ENCODE peak calls at places on chromosomes 12 and 14, in five cellular contexts. One of them, this sample, is unnamed.

GRCh38 chr12:124162151-124163110 is 132.5 kb upstream of the RFLNA start:
- DNase-seq in colonic mucosa: peak; percentile 71
- DNase-seq in tibial artery: no peak
- DNase-seq in aorta: no peak
- DNase-seq in psoas muscle: no peak
- DNase-seq in this sample: no peak

GRCh38 chr12:120060196-120060595 is 56.4 kb downstream of the RAB35 start:
- DNase-seq in psoas muscle: no peak
- DNase-seq in aorta: no peak
- DNase-seq in tibial artery: no peak
- DNase-seq in colonic mucosa: no peak
- DNase-seq in this sample: no peak

GRCh38 chr12:46506198-46506597 is 133.6 kb upstream of the SLC38A2 start:
- DNase-seq in psoas muscle: no peak
- DNase-seq in tibial artery: no peak
- DNase-seq in aorta: no peak
- DNase-seq in colonic mucosa: no peak
- DNase-seq in this sample: no peak

GRCh38 chr14:31505411-31505810 is 17.6 kb upstream of the GPR33 start:
- DNase-seq in psoas muscle: no peak
- DNase-seq in tibial artery: no peak
- DNase-seq in aorta: no peak
- DNase-seq in colonic mucosa: no peak
- DNase-seq in this sample: no peak

GRCh38 chr14:52253503-52253902 is 14.0 kb upstream of the PTGDR start:
- DNase-seq in tibial artery: no peak
- DNase-seq in psoas muscle: no peak
- DNase-seq in aorta: no peak
- DNase-seq in colonic mucosa: no peak
- DNase-seq in this sample: no peak

GRCh38 chr14:96265387-96265786 is 9.4 kb downstream of the BDKRB1 start:
- DNase-seq in aorta: no peak
- DNase-seq in colonic mucosa: no peak
- DNase-seq in tibial artery: no peak
- DNase-seq in psoas muscle: no peak
- DNase-seq in this sample: no peak

GRCh38 chr14:94356379-94357056 is 31.9 kb downstream of the SERPINA1 start:
- DNase-seq in colonic mucosa: peak; percentile 13
- DNase-seq in aorta: no peak
- DNase-seq in tibial artery: no peak
- DNase-seq in psoas muscle: no peak
- DNase-seq in this sample: no peak

GRCh38 chr12:93297032-93297431 is 80.7 kb upstream of the NUDT4 start:
- DNase-seq in psoas muscle: no peak
- DNase-seq in tibial artery: no peak
- DNase-seq in colonic mucosa: no peak
- DNase-seq in aorta: no peak
- DNase-seq in this sample: no peak

DNA sequence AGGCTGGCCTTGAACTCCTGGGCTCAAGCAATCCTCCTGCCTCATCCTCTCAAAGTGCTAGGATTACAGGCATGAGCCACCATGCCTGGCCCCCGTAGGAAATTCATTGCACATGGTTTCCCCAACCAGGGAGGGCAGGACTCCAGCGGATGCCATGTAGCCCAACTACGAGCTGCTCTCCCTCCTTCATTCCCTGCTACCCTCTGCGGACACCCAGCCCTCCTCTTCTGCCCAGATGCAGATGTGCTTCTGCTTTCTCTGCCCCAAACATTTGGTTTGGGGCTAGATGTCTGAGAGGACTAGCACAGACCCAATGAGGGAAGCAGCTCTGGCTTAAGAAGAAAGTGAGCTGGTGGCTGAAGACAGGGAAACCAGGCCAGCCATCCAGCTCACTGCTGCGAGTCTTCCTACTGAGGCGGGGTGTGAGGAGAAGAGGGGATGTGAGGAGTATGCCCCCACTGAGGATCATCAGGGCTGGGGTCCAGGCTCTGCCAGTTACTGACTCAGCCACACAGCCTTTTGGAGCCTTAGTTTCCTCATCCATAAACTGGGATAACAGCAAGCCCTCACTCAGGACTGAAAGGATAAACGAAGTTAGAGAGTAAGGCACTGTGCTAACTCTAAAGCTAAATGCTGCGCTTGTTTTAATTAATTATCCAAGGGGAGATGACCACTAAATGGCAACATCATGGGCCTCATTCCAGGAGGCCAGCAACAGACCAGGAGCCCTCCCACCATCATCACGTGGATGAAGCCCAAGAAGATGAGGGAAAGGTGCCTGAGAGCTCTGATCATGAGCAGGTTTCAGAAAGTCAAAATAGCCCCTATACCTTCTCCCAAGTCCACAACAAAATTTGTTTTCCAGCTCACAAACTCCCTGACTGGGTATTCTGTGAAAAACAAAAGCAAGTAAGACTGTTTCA is 10.9 kb downstream of the CTDSP2 start:
- DNase-seq in psoas muscle: no peak
- DNase-seq in tibial artery: no peak
- DNase-seq in colonic mucosa: no peak
- DNase-seq in aorta: no peak
- DNase-seq in this sample: no peak
- H3K27ac ChIP-seq in psoas muscle: peak overlapping the region; percentile 100
- H3K27ac ChIP-seq in tibial artery: peak overlapping the region; percentile 100
- H3K27ac ChIP-seq in colonic mucosa: peak overlapping the region; percentile 66
- H3K27ac ChIP-seq in aorta: peak overlapping the region; percentile 65
- H3K27ac ChIP-seq in this sample: peak overlapping the region; percentile 62

GRCh38 chr12:56114084-56114483 is 2.3 kb upstream of the RPL41 start:
- DNase-seq in aorta: no peak
- DNase-seq in psoas muscle: no peak
- DNase-seq in tibial artery: no peak
- DNase-seq in colonic mucosa: no peak
- DNase-seq in this sample: no peak

GRCh38 chr12:56117778-56118687 is at the start of gene ZC3H10:
- DNase-seq in colonic mucosa: peak; percentile 99
- DNase-seq in tibial artery: peak; percentile 99
- DNase-seq in psoas muscle: peak; percentile 97
- DNase-seq in aorta: peak; percentile 99
- DNase-seq in this sample: peak; percentile 99

GRCh38 chr12:56118688-56119045 is 601 bp downstream of the ZC3H10 start:
- DNase-seq in colonic mucosa: no peak
- DNase-seq in psoas muscle: peak; percentile 23
- DNase-seq in aorta: no peak
- DNase-seq in tibial artery: no peak
- DNase-seq in this sample: no peak

GRCh38 chr12:56116267-56117081 is at the start of gene RPL41:
- DNase-seq in aorta: peak; percentile 95
- DNase-seq in tibial artery: peak; percentile 95
- DNase-seq in psoas muscle: peak; percentile 92
- DNase-seq in colonic mucosa: peak; percentile 96
- DNase-seq in this sample: peak; percentile 97

GRCh38 chr12:56115329-56115728 is 1.1 kb upstream of the RPL41 start:
- DNase-seq in tibial artery: no peak
- DNase-seq in psoas muscle: no peak
- DNase-seq in colonic mucosa: no peak
- DNase-seq in aorta: no peak
- DNase-seq in this sample: no peak
- H3K27ac ChIP-seq in tibial artery: peak overlapping the region; percentile 94
- H3K27ac ChIP-seq in psoas muscle: peak overlapping the region; percentile 95
- H3K27ac ChIP-seq in colonic mucosa: peak overlapping the region; percentile 95
- H3K27ac ChIP-seq in aorta: no peak overlapping the region
- H3K27ac ChIP-seq in this sample: peak overlapping the region; percentile 7

GRCh38 chr12:89154743-89155530 is 197.4 kb downstream of the DUSP6 start:
- DNase-seq in aorta: no peak
- DNase-seq in psoas muscle: no peak
- DNase-seq in tibial artery: no peak
- DNase-seq in colonic mucosa: no peak
- DNase-seq in this sample: no peak
- H3K27ac ChIP-seq in aorta: no peak overlapping the region
- H3K27ac ChIP-seq in psoas muscle: no peak overlapping the region
- H3K27ac ChIP-seq in tibial artery: no peak overlapping the region
- H3K27ac ChIP-seq in colonic mucosa: no peak overlapping the region
- H3K27ac ChIP-seq in this sample: no peak overlapping the region

GRCh38 chr14:103247169-103247606 is 86.8 kb upstream of the EIF5 start:
- DNase-seq in colonic mucosa: no peak
- DNase-seq in aorta: no peak
- DNase-seq in psoas muscle: no peak
- DNase-seq in tibial artery: no peak
- DNase-seq in this sample: no peak
- H3K27ac ChIP-seq in colonic mucosa: no peak overlapping the region
- H3K27ac ChIP-seq in aorta: no peak overlapping the region
- H3K27ac ChIP-seq in psoas muscle: no peak overlapping the region
- H3K27ac ChIP-seq in tibial artery: no peak overlapping the region
- H3K27ac ChIP-seq in this sample: no peak overlapping the region

GRCh38 chr12:68824131-68824530 is 16.2 kb downstream of the MDM2 start:
- DNase-seq in colonic mucosa: no peak
- DNase-seq in aorta: no peak
- DNase-seq in tibial artery: no peak
- DNase-seq in psoas muscle: no peak
- DNase-seq in this sample: no peak
- H3K27ac ChIP-seq in colonic mucosa: no peak overlapping the region
- H3K27ac ChIP-seq in aorta: no peak overlapping the region
- H3K27ac ChIP-seq in tibial artery: no peak overlapping the region
- H3K27ac ChIP-seq in psoas muscle: no peak overlapping the region
- H3K27ac ChIP-seq in this sample: no peak overlapping the region

DNA sequence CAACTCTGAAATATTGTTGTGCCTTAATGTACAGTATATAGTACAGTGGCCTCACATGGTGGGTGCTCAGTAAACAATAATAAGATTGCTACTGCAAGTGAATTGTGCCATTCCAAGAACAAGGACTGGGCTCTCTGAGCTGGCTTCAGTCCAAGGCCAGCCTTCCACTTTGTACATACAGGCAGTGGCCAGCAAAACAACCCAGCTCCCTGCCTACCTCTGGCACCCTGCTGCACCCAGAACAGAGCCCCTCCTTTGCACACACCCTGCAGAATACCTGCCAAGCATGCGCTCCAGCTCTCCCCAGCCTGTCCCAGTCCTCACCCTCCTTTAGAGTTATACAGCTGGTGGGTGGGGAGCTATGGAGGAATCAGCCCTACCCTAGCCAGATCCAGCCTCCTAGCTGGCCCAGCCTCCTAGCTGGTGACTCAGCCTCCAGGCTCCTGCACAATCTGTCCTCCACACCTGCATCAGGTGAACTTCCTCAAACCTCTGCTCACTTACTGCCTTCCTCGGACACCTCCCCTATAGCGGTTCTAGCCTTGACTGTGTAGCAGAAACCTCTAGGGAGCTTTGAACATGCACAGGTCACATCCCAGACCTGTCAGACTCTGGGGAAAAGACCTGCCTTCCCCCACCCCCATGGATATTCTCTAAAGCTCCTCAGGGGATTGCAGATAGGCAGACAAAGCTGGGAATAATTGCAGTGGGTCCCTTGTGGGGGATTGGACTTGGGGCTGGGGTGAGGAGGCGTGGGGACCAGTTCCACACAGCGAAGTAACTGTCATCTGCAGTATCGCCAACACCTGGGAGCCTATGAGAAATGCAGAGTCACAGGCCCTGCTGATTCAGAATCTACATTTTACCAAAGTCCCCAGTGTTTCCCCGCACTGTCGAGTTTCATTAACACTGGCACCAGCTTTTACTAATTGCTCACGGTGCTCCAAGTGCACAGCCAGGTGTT is 17.9 kb downstream of the ZDHHC22 start:
- DNase-seq in colonic mucosa: peak; percentile 95
- DNase-seq in psoas muscle: no peak
- DNase-seq in tibial artery: no peak
- DNase-seq in aorta: no peak
- DNase-seq in this sample: peak; percentile 93
- H3K27ac ChIP-seq in colonic mucosa: peak overlapping the region; percentile 76
- H3K27ac ChIP-seq in psoas muscle: peak overlapping the region; percentile 73
- H3K27ac ChIP-seq in tibial artery: no peak overlapping the region
- H3K27ac ChIP-seq in aorta: no peak overlapping the region
- H3K27ac ChIP-seq in this sample: peak overlapping the region; percentile 36

GRCh38 chr14:68561531-68562007 is 231.3 kb downstream of the ZFP36L1 start:
- DNase-seq in tibial artery: peak; percentile 51
- DNase-seq in aorta: no peak
- DNase-seq in psoas muscle: no peak
- DNase-seq in colonic mucosa: no peak
- DNase-seq in this sample: no peak
- H3K27ac ChIP-seq in tibial artery: no peak overlapping the region
- H3K27ac ChIP-seq in aorta: peak overlapping the region; percentile 49
- H3K27ac ChIP-seq in psoas muscle: no peak overlapping the region
- H3K27ac ChIP-seq in colonic mucosa: no peak overlapping the region
- H3K27ac ChIP-seq in this sample: no peak overlapping the region

DNA sequence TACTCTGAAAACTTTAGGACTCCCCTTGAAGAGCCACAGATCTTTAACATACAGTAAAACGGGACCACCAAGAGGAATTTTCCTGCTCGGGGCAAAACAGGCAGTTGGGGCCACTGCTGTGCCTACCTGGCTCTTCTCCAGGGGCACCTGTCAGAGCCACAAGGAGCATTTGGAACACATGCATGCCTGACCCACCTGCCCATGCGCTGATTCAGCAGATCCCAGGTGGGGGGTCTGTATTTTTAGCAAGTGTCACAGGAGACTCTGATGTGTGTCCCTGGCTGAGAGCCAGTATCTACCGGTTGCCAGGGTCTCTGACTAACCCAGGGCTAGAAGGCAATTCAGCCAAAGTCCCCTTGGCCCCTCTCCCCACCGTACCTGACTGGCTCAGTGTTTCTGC is 6.5 kb downstream of the CTDSP2 start:
- DNase-seq in tibial artery: no peak
- DNase-seq in aorta: no peak
- DNase-seq in psoas muscle: peak; percentile 65
- DNase-seq in colonic mucosa: no peak
- DNase-seq in this sample: no peak
- H3K27ac ChIP-seq in tibial artery: peak overlapping the region; percentile 100
- H3K27ac ChIP-seq in aorta: peak overlapping the region; percentile 76
- H3K27ac ChIP-seq in psoas muscle: peak overlapping the region; percentile 100
- H3K27ac ChIP-seq in colonic mucosa: peak overlapping the region; percentile 33
- H3K27ac ChIP-seq in this sample: peak overlapping the region; percentile 23

GRCh38 chr12:22518998-22519397 is 25.3 kb downstream of the C2CD5 start:
- DNase-seq in tibial artery: no peak
- DNase-seq in colonic mucosa: no peak
- DNase-seq in psoas muscle: no peak
- DNase-seq in aorta: no peak
- DNase-seq in this sample: no peak
- H3K27ac ChIP-seq in tibial artery: no peak overlapping the region
- H3K27ac ChIP-seq in colonic mucosa: no peak overlapping the region
- H3K27ac ChIP-seq in psoas muscle: no peak overlapping the region
- H3K27ac ChIP-seq in aorta: no peak overlapping the region
- H3K27ac ChIP-seq in this sample: no peak overlapping the region

GRCh38 chr12:43332977-43333649 is 218.9 kb downstream of the ADAMTS20 start:
- DNase-seq in colonic mucosa: no peak
- DNase-seq in aorta: no peak
- DNase-seq in tibial artery: no peak
- DNase-seq in psoas muscle: no peak
- DNase-seq in this sample: no peak
- H3K27ac ChIP-seq in colonic mucosa: no peak overlapping the region
- H3K27ac ChIP-seq in aorta: no peak overlapping the region
- H3K27ac ChIP-seq in tibial artery: no peak overlapping the region
- H3K27ac ChIP-seq in psoas muscle: no peak overlapping the region
- H3K27ac ChIP-seq in this sample: no peak overlapping the region

This sample was measured in kidney.